ENCODE peak calls at places on chromosome 1, in five cellular contexts. E, X, N, G and P are unnamed samples.

GRCh38 chr1:163807331-163807730 is 485.6 kb downstream of the NUF2 start:
- DNase-seq in X (peak; percentile 55), G (no peak), E (no peak), N (no peak), P (no peak)

GRCh38 chr1:203364013-203364730 is 13.2 kb upstream of the FMOD start:
- DNase-seq in N (no peak), E (peak; percentile 35), G (peak; percentile 83), X (no peak), P (no peak)

GRCh38 chr1:224865510-224865909 is 64.0 kb upstream of the DNAH14 start:
- DNase-seq in X (no peak), G (no peak), E (no peak), N (no peak), P (no peak)

GRCh38 chr1:37037675-37038074 is 3.4 kb upstream of the GRIK3 start:
- DNase-seq in N (no peak), X (no peak), E (no peak), G (no peak), P (no peak)

GRCh38 chr1:97989094-97989680 is 68.4 kb upstream of the DPYD start:
- DNase-seq in G (no peak), N (peak; percentile 22), E (no peak), X (no peak), P (no peak)

GRCh38 chr1:168348146-168348709 is 67.6 kb downstream of the TBX19 start:
- DNase-seq in G (no peak), E (no peak), N (no peak), X (peak; percentile 4), P (peak; percentile 83)

GRCh38 chr1:221887091-221887746 is 145.3 kb upstream of the DUSP10 start:
- DNase-seq in N (peak; percentile 86), G (peak; percentile 77), E (peak; percentile 26), X (no peak), P (no peak)

GRCh38 chr1:176934370-176934769 is 230.1 kb downstream of the ASTN1 start:
- DNase-seq in E (no peak), X (no peak), N (no peak), G (no peak), P (no peak)

GRCh38 chr1:219092206-219092605 is 81.5 kb upstream of the LYPLAL1 start:
- DNase-seq in E (no peak), G (no peak), X (no peak), N (peak; percentile 80), P (no peak)

GRCh38 chr1:113899101-113899500 is 5.5 kb downstream of the AP4B1 start:
- DNase-seq in N (no peak), G (no peak), E (no peak), X (no peak), P (no peak)

GRCh38 chr1:25922064-25922632 is 15.9 kb upstream of the STMN1 start:
- DNase-seq in X (no peak), G (no peak), E (no peak), N (no peak), P (no peak)

GRCh38 chr1:245156041-245156735 is 1.4 kb downstream of the KIF26B start:
- DNase-seq in G (peak; percentile 95), E (peak; percentile 96), X (peak; percentile 60), N (peak; percentile 59), P (peak; percentile 94)

GRCh38 chr1:162386292-162387225 is 5.0 kb downstream of the C1orf226 start:
- DNase-seq in G (no peak), E (peak; percentile 82), X (no peak), N (no peak), P (no peak)

GRCh38 chr1:180926164-180926981 is 13.7 kb downstream of the KIAA1614 start:
- DNase-seq in E (no peak), X (no peak), G (peak; percentile 71), N (peak; percentile 27), P (no peak)

GRCh38 chr1:67214420-67215174 is 48.3 kb downstream of the IL23R start:
- DNase-seq in X (peak; percentile 27), G (peak; percentile 54), N (peak; percentile 8), E (no peak), P (peak; percentile 72)

GRCh38 chr1:24266398-24266941 is 52.7 kb upstream of the GRHL3 start:
- DNase-seq in G (peak; percentile 23), N (peak; percentile 96), E (no peak), X (no peak), P (no peak)

GRCh38 chr1:197799271-197799670 is 24.0 kb upstream of the DENND1B start:
- DNase-seq in E (no peak), N (peak; percentile 85), G (peak; percentile 20), X (no peak), P (no peak)
- H2AFZ ChIP-seq in E (no peak overlapping the region), N (peak overlapping the region; percentile 40), G (no peak overlapping the region), X (no peak overlapping the region), P (no peak overlapping the region)

GRCh38 chr1:226064816-226065248 is 2.3 kb downstream of the H3-3A start:
- DNase-seq in N (peak; percentile 34), X (peak; percentile 76), G (peak; percentile 75), E (no peak), P (peak; percentile 77)

GRCh38 chr1:226062558-226063361 is at the start of gene H3-3A:
- DNase-seq in G (peak; percentile 99), X (peak; percentile 94), N (peak; percentile 70), E (peak; percentile 98), P (peak; percentile 98)

GRCh38 chr1:226064168-226064815 is 1.8 kb downstream of the H3-3A start:
- DNase-seq in G (no peak), X (peak; percentile 29), N (no peak), E (no peak), P (peak; percentile 42)

GRCh38 chr1:226061793-226062557 is 541 bp upstream of the H3-3A start:
- DNase-seq in E (peak; percentile 96), N (peak; percentile 56), X (peak; percentile 76), G (peak; percentile 91), P (no peak)

DNA sequence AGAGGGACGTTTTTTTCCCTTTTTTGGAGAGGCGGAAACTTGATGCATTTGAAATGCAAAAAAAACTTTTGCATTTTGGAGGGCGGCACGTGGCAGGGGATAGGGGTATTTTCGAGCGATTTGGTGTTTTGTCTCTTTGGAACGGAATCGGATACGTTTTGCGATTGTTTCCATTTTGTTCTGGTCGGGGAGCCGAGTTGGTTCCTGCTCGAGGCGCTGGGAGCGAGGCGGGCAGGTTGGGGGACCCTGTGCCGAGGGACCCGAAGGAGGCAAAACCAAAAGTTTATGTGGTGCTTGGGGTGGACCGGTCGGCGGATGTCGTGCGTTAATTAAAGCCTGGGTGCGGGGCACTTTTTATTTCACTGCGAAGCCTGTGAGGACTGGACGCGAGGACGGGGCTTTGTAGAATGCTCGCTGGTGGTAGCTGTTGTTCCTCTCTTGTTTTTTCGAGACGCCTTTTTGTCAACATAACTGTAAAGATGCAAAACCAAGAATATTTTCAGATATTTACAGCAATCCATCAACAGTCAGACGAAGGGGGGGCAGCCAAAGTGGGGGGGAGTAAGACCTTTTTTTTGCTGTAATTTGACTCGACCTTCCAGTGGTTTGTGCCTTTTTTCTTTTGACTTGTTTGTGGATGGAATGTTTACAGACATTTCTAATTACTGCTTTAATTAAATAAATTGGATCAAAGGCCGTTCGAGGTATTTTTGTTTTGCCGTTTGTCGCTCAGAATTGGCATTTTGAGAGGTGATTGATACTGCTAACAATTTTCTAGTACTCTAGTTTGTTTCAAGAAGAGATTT is 1.0 kb downstream of the H3-3A start:
- DNase-seq in X (peak; percentile 67), E (no peak), G (peak; percentile 57), N (peak; percentile 20), P (peak; percentile 73)
- H3K4me1 ChIP-seq in X (peaks cover 24% of the 10 kb centered on the region), E (peaks cover 7% of the 10 kb centered on the region), G (peaks cover 8% of the 10 kb centered on the region), N (peaks cover 11% of the 10 kb centered on the region), P (peaks cover 20% of the 10 kb centered on the region)

GRCh38 chr1:41663671-41664400 is 179.4 kb upstream of the EDN2 start:
- DNase-seq in X (no peak), G (no peak), N (no peak), E (no peak), P (no peak)

GRCh38 chr1:41666991-41667631 is 182.6 kb upstream of the EDN2 start:
- DNase-seq in E (no peak), N (no peak), X (no peak), G (no peak), P (peak; percentile 93)

GRCh38 chr1:41668967-41669366 is 184.5 kb upstream of the EDN2 start:
- DNase-seq in N (no peak), E (no peak), X (no peak), G (no peak), P (no peak)

GRCh38 chr1:41664861-41665640 is 180.6 kb upstream of the EDN2 start:
- DNase-seq in E (no peak), N (peak; percentile 72), X (peak; percentile 46), G (peak; percentile 68), P (no peak)

DNA sequence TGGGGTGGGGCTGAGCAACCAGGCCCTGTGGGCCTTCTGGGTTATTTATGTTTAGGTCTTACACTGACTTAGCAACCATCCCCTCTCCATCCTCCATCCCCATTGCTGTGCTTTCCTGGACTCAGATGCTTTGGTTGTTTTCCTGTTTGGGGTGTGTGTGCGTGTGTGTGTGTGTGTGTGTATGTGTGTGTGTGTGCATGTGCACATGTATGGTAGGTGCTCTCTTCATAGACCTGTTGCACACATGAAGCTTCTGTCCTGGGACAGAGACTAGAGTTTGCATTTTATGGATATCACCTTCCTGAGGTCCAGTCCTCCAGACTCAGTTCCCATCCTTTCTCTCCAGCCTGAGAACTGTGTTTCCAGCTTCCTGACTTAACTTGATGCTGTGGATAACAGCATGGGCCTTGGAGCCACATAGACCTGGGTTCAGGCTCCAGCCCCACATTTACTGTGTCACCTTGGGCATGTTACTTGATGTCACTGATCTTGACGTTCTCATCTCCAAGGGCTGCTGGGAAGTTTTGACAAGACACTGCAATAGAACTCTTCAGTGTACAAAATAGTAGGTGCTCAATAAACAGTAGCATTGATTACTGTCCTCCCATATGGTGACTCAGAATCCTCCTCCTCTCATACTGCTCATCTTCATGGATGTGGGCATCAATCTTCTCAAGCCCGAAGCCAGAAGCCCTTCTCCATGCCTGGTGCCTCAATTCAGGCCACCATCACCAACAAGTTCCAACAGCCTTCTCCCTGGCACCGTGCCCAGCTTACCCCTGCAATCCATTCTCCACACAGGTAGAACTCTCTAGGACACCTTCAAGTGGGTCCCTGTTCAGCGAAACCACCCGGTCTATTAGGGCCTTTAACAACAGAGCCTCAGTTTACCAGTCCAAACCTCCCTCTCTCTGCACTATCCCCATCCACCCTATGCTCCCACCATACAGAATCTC is 181.8 kb upstream of the EDN2 start:
- DNase-seq in X (no peak), G (no peak), N (no peak), E (no peak), P (no peak)
- H2AFZ ChIP-seq in X (no peak overlapping the region), G (no peak overlapping the region), N (no peak overlapping the region), E (no peak overlapping the region), P (peak overlapping the region; percentile 18)

DNA sequence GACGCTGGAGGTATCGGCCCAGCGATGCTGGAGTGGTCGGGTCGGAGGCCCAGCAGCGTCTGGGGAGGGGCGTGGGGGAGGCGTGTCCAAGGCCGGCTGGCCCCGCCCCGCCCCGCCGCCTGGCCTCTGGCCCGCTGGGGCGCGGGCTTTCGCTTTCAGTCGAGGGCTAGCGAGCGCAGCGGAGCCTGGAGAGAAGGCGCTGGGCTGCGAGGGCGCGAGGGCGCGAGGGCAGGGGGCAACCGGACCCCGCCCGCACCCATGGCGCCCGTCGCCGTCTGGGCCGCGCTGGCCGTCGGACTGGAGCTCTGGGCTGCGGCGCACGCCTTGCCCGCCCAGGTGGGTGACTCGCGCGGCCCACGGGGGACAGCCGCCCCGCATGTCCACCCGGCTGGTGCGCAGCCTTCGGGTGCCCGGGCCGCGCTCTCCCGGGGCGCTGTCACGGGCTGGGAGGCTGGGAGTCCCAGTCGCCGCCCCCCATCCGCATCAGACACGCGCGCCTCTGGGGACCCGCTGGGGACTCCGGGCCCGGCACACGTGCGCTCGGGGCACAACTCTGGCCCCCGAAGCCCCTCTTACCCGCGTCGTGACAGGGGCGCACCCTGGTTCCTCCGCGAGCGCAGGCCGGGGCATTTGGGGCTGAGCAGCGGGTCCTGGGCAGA is at the start of gene TNFRSF1B:
- DNase-seq in E (peak; percentile 95), G (peak; percentile 75), X (peak; percentile 71), N (no peak), P (peak; percentile 85)
- H3K4me1 ChIP-seq in E (peaks cover 31% of the 10 kb centered on the region), G (peaks cover 7% of the 10 kb centered on the region), X (peaks cover 25% of the 10 kb centered on the region), N (peaks cover 5% of the 10 kb centered on the region), P (peaks cover 12% of the 10 kb centered on the region)

GRCh38 chr1:192474080-192474683 is 101.4 kb upstream of the RGS1 start:
- DNase-seq in N (no peak), G (peak; percentile 69), X (peak; percentile 42), E (peak; percentile 54), P (peak; percentile 67)
- H2AFZ ChIP-seq in N (no peak overlapping the region), G (peak overlapping the region; percentile 23), X (peak overlapping the region; percentile 13), E (no peak overlapping the region), P (no peak overlapping the region)